ENCODE peak calls at places on chromosomes 16 and 17, in eight cellular contexts. U is EH; H is sciatic nerve; X is pons; Y is small intestine; E is stimulated activated CD8-positive, alpha-beta memory T cell treated with anti-CD3 and anti-CD28 coated beads, Interleukin-15, amount 100 ng/mL, for 4 hours; S is GDM1; P is NCI-H1105. R is an unnamed sample.

GRCh38 chr17:12362853-12363252 is 302.8 kb upstream of the MYOCD start:
- DNase-seq in U (peak; percentile 55), H (no peak), X (no peak), Y (no peak), E (no peak), S (no peak), P (no peak), R (no peak)

GRCh38 chr16:68200120-68200783 is 35.7 kb downstream of the ESRP2 start:
- DNase-seq in U (peak; percentile 64), H (no peak), X (no peak), Y (peak; percentile 6), E (no peak), S (no peak), P (no peak), R (peak; percentile 78)

GRCh38 chr17:55451758-55452468 is 30.3 kb upstream of the MMD start:
- DNase-seq in U (peak; percentile 58), H (no peak), X (no peak), Y (no peak), E (no peak), S (no peak), P (no peak), R (no peak)

GRCh38 chr17:56949595-56949994 is 11.3 kb downstream of the COIL start:
- DNase-seq in U (no peak), H (no peak), X (no peak), Y (no peak), E (no peak), S (no peak), P (no peak), R (no peak)

GRCh38 chr17:30468465-30468864 is 8.7 kb upstream of the GOSR1 start:
- DNase-seq in U (no peak), H (no peak), X (no peak), Y (no peak), E (no peak), S (no peak), P (no peak), R (no peak)

GRCh38 chr16:5042574-5043171 is 8.9 kb upstream of the NAGPA start:
- DNase-seq in U (peak; percentile 49), H (no peak), X (no peak), Y (no peak), E (no peak), S (no peak), P (no peak), R (peak; percentile 46)

GRCh38 chr17:14622622-14623101 is 321.8 kb downstream of the HS3ST3B1 start:
- DNase-seq in U (peak; percentile 98), H (no peak), X (no peak), Y (no peak), E (no peak), S (no peak), P (no peak), R (no peak)

GRCh38 chr17:19346351-19347255 is 15.9 kb downstream of the B9D1 start:
- DNase-seq in U (peak; percentile 89), H (peak; percentile 77), X (no peak), Y (no peak), E (no peak), S (no peak), P (no peak), R (peak; percentile 84)

GRCh38 chr17:59373879-59374495 is 42.5 kb downstream of the YPEL2 start:
- DNase-seq in U (peak; percentile 78), H (no peak), X (peak; percentile 25), Y (no peak), E (no peak), S (no peak), P (no peak), R (peak; percentile 97)

GRCh38 chr17:1724351-1724868 is at the start of gene WDR81:
- DNase-seq in U (peak; percentile 87), H (peak; percentile 97), X (peak; percentile 66), Y (peak; percentile 84), E (peak; percentile 80), S (peak; percentile 77), P (peak; percentile 56), R (peak; percentile 82)

GRCh38 chr17:40596261-40596919 is 31.1 kb upstream of the CCR7 start:
- DNase-seq in U (no peak), H (no peak), X (peak; percentile 9), Y (no peak), E (no peak), S (peak; percentile 27), P (no peak), R (no peak)

GRCh38 chr17:2075336-2076056 is 20.6 kb downstream of the HIC1 start:
- DNase-seq in U (peak; percentile 57), H (no peak), X (no peak), Y (no peak), E (no peak), S (no peak), P (no peak), R (peak; percentile 84)

GRCh38 chr17:58337600-58338453 is 9.2 kb upstream of the TSPOAP1 start:
- DNase-seq in U (peak; percentile 97), H (peak; percentile 82), X (peak; percentile 72), Y (peak; percentile 70), E (peak; percentile 92), S (peak; percentile 93), P (no peak), R (peak; percentile 81)

GRCh38 chr17:76065754-76066153 is 6.6 kb downstream of the SRP68 start:
- DNase-seq in U (no peak), H (no peak), X (no peak), Y (no peak), E (no peak), S (no peak), P (no peak), R (no peak)

GRCh38 chr17:3965123-3965800 is 1.0 kb upstream of the ATP2A3 start:
- DNase-seq in U (peak; percentile 56), H (no peak), X (peak; percentile 23), Y (peak; percentile 90), E (peak; percentile 39), S (peak; percentile 93), P (peak; percentile 76), R (peak; percentile 23)

GRCh38 chr16:29683543-29684090 is 4.6 kb downstream of the QPRT start:
- DNase-seq in U (no peak), H (no peak), X (no peak), Y (no peak), E (no peak), S (no peak), P (no peak), R (no peak)

GRCh38 chr17:50806141-50806643 is 29.2 kb upstream of the WFIKKN2 start:
- DNase-seq in U (no peak), H (no peak), X (no peak), Y (no peak), E (no peak), S (no peak), P (no peak), R (peak; percentile 30)

GRCh38 chr16:30076276-30076791 is 540 bp downstream of the PPP4C start:
- DNase-seq in U (peak; percentile 34), H (no peak), X (no peak), Y (peak; percentile 32), E (no peak), S (no peak), P (no peak), R (no peak)

GRCh38 chr16:49495596-49496355 is 122.2 kb downstream of the C16orf78 start:
- DNase-seq in U (no peak), H (no peak), X (no peak), Y (no peak), E (no peak), S (no peak), P (no peak), R (no peak)

GRCh38 chr17:17204041-17204591 is 2.0 kb downstream of the PLD6 start:
- DNase-seq in U (no peak), H (no peak), X (peak; percentile 83), Y (no peak), E (no peak), S (no peak), P (no peak), R (no peak)

GRCh38 chr17:3974138-3974687 is 10.0 kb upstream of the ATP2A3 start:
- DNase-seq in U (no peak), H (no peak), X (no peak), Y (no peak), E (no peak), S (peak; percentile 87), P (no peak), R (no peak)

GRCh38 chr16:68737730-68738590 is 868 bp downstream of the CDH1 start:
- DNase-seq in U (no peak), H (no peak), X (no peak), Y (peak; percentile 87), E (no peak), S (no peak), P (peak; percentile 33), R (no peak)